ENCODE peak calls at places on chromosomes 6 and 20, in eight cellular contexts. Q is cardiac muscle cell; N is RWPE2; C is IMR-90; B is non-pigmented ciliary epithelial cell; A is activated effector memory CD4-positive, alpha-beta T cell treated with Interleukin-2 at 50 U/mL for 16 hours; V is GM04504; O is stimulated activated CD4-positive, alpha-beta T cell treated with anti-CD3 and anti-CD28 coated beads, Interleukin-4, amount 100 ng/mL, for 48 hours. G is an unnamed sample.

GRCh38 chr20:36121981-36122930 is 32.3 kb upstream of the EPB41L1 start:
- DNase-seq in Q (no peak), A (no peak), N (peak; percentile 93), O (no peak), C (no peak), V (no peak), B (no peak), G (no peak)

GRCh38 chr20:59831024-59831900 is 102.2 kb downstream of the SYCP2 start:
- DNase-seq in N (peak; percentile 97), A (no peak), C (no peak), Q (no peak), O (no peak), B (no peak), V (no peak), G (no peak)

GRCh38 chr6:3427740-3428085 is 29.1 kb downstream of the SLC22A23 start:
- DNase-seq in C (no peak), Q (no peak), O (no peak), V (peak; percentile 27), N (no peak), B (no peak), A (no peak), G (no peak)

GRCh38 chr6:44572346-44572745 is 184.8 kb downstream of the CDC5L start:
- DNase-seq in A (no peak), Q (no peak), V (no peak), O (no peak), N (no peak), B (no peak), C (no peak), G (no peak)

GRCh38 chr6:74931567-74931966 is 274.3 kb downstream of the COL12A1 start:
- DNase-seq in Q (no peak), V (peak; percentile 53), A (no peak), O (no peak), C (peak; percentile 86), N (no peak), B (peak; percentile 65), G (no peak)

GRCh38 chr6:108622601-108623335 is 62.1 kb downstream of the FOXO3 start:
- DNase-seq in V (peak; percentile 82), Q (no peak), B (peak; percentile 86), A (no peak), C (peak; percentile 98), O (no peak), N (no peak), G (no peak)

GRCh38 chr20:60065741-60066437 is 107.7 kb downstream of the CDH26 start:
- DNase-seq in B (no peak), V (no peak), A (no peak), N (peak; percentile 68), Q (no peak), C (no peak), O (no peak), G (no peak)

GRCh38 chr20:63230800-63231268 is 4.9 kb upstream of the BIRC7 start:
- DNase-seq in B (no peak), Q (peak; percentile 83), O (no peak), N (no peak), C (peak; percentile 60), A (no peak), V (peak; percentile 33), G (no peak)

GRCh38 chr6:72783667-72784066 is 161.8 kb downstream of the KCNQ5 start:
- DNase-seq in Q (no peak), O (no peak), B (no peak), V (peak; percentile 26), N (no peak), C (peak; percentile 73), A (no peak), G (no peak)

G was measured in activated T-helper 1 cell treated with anti-CD3 and anti-CD28 coated beads, Interleukin-12 subunit alpha, Interleukin-12 subunit beta, Interleukin-2, Interleukin-4 antibody, amounts not matched to agents 30 ng/mL and 10 ng/mL and 1 ng/mL, durations not matched to agents 14 hours and 24 hours and 36 hours.